ENCODE peak calls at places on chromosome 7, in four cellular contexts. G is choroid plexus epithelial cell, P is hepatocyte, K is astrocyte of the cerebellum. M is an unnamed sample.

GRCh38 chr7:118872568-118872967 is 648.1 kb downstream of the ANKRD7 start:
- DNase-seq in G (no peak), P (peak; percentile 22), K (no peak), M (no peak)

GRCh38 chr7:70132802-70133201 is 534.5 kb downstream of the AUTS2 start:
- DNase-seq in G (no peak), P (no peak), K (no peak), M (no peak)

GRCh38 chr7:92135100-92135429 is 788 bp upstream of the CYP51A1 start:
- DNase-seq in G (peak; percentile 44), P (peak; percentile 49), K (peak; percentile 3), M (no peak)

GRCh38 chr7:87552351-87552750 is 48.3 kb downstream of the ABCB1 start:
- DNase-seq in G (no peak), P (no peak), K (no peak), M (no peak)

GRCh38 chr7:88300401-88300800 is 6.3 kb downstream of the STEAP4 start:
- DNase-seq in G (no peak), P (no peak), K (no peak), M (no peak)

GRCh38 chr7:5528071-5528814 is 104.6 kb upstream of the TNRC18 start:
- DNase-seq in G (peak; percentile 53), P (no peak), K (no peak), M (no peak)

GRCh38 chr7:87475359-87476178 is at the start of gene ABCB4:
- DNase-seq in G (no peak), P (peak; percentile 46), K (no peak), M (no peak)

GRCh38 chr7:95578299-95578855 is 17.9 kb downstream of the PDK4 start:
- DNase-seq in G (peak; percentile 41), P (peak; percentile 7), K (no peak), M (no peak)

GRCh38 chr7:79692015-79692414 is 238.5 kb upstream of the MAGI2 start:
- DNase-seq in G (peak; percentile 85), P (no peak), K (no peak), M (peak; percentile 40)

GRCh38 chr7:2518101-2518500 is 1.5 kb upstream of the LFNG start:
- DNase-seq in G (no peak), P (no peak), K (no peak), M (no peak)

GRCh38 chr7:116451958-116452729 is 47.4 kb upstream of the CAV2 start:
- DNase-seq in G (no peak), P (no peak), K (no peak), M (no peak)

GRCh38 chr7:14851610-14852009 is 50.9 kb downstream of the DGKB start:
- DNase-seq in G (peak; percentile 32), P (no peak), K (no peak), M (no peak)

GRCh38 chr7:97418312-97418711 is 300.8 kb downstream of the SDHAF3 start:
- DNase-seq in G (no peak), P (no peak), K (no peak), M (no peak)

GRCh38 chr7:78587443-78588044 is 789.0 kb downstream of the PHTF2 start:
- DNase-seq in G (peak; percentile 19), P (no peak), K (no peak), M (no peak)

GRCh38 chr7:157011333-157012112 is 1.1 kb upstream of the MNX1 start:
- DNase-seq in G (no peak), P (no peak), K (no peak), M (no peak)

GRCh38 chr7:55534262-55534915 is 37.9 kb downstream of the VOPP1 start:
- DNase-seq in G (peak; percentile 64), P (no peak), K (no peak), M (peak; percentile 56)

GRCh38 chr7:154973381-154973780 is 29.5 kb downstream of the PAXIP1 start:
- DNase-seq in G (no peak), P (no peak), K (no peak), M (no peak)

GRCh38 chr7:114083714-114084113 is 164.9 kb upstream of the PPP1R3A start:
- DNase-seq in G (no peak), P (no peak), K (no peak), M (no peak)

GRCh38 chr7:42198296-42198695 is 38.7 kb downstream of the GLI3 start:
- DNase-seq in G (no peak), P (no peak), K (no peak), M (no peak)

GRCh38 chr7:74454059-74454947 is 597 bp downstream of the GTF2IRD1 start:
- DNase-seq in G (no peak), P (peak; percentile 61), K (no peak), M (no peak)

GRCh38 chr7:121164247-121164646 is 164.6 kb upstream of the WNT16 start:
- DNase-seq in G (no peak), P (no peak), K (no peak), M (no peak)

GRCh38 chr7:17123020-17123419 is 175.4 kb upstream of the AHR start:
- DNase-seq in G (peak; percentile 95), P (no peak), K (peak; percentile 56), M (peak; percentile 82)

GRCh38 chr7:131957338-131958025 is 401.1 kb upstream of the PODXL start:
- DNase-seq in G (no peak), P (no peak), K (no peak), M (no peak)

GRCh38 chr7:19177269-19177668 is 32.0 kb upstream of the FERD3L start:
- DNase-seq in G (no peak), P (no peak), K (no peak), M (peak; percentile 1)

GRCh38 chr7:105880571-105881330 is 4.4 kb upstream of the ATXN7L1 start:
- DNase-seq in G (no peak), P (no peak), K (no peak), M (no peak)

GRCh38 chr7:91940171-91940570 is 491 bp upstream of the AKAP9 start:
- DNase-seq in G (peak; percentile 38), P (peak; percentile 43), K (no peak), M (no peak)

GRCh38 chr7:132806834-132807233 is 230.6 kb upstream of the PLXNA4 start:
- DNase-seq in G (no peak), P (no peak), K (no peak), M (no peak)

DNA sequence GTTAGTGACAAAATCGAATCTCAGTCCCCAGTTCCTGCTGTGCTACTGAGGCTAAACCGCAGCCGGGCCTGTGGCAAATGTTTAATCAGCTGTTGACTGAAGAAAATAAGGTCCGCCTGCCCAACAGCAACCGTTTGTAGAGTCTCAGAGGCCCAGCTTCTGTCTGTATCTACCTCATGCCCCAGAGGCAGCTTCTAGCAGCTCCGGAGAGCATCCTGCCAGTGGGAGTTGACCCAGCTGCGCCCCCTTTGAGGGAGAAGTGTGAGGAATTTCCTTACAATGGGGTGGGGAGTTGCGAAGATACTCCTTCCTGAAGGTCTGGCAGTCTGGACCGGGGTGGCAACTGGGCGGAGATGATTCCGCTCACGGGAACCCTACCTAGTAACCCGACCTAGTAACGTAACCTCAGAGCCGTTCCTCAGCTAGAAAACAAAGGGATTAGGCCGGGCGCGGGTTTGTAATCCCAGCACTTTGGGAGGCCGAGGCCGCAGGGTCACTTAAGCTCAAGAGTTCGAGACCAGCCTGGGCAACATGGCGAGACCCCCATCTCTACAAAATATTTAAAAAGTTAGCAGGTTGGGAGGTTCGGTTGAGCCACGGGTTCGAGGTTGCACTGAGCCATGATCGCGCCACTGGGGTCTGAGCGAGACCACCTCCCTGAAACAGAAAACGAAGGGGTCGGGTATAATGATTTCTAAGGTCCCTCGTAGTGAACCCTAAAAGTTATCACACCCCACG is 846 bp upstream of the ZNF775 start:
- DNase-seq in G (peak; percentile 71), P (peak; percentile 84), K (no peak), M (no peak)
- TF ChIP-seq CTCF in G (peak; percentile 42), P (peak; percentile 21), K (peak; percentile 45), M (peak; percentile 37)

GRCh38 chr7:128831994-128832879 is 2.0 kb downstream of the FLNC start:
- DNase-seq in G (peak; percentile 63), P (peak; percentile 69), K (peak; percentile 23), M (no peak)
- H3K4me3 ChIP-seq in G (peak overlapping the region; percentile 69), P (peak overlapping the region; percentile 66), K (peak overlapping the region; percentile 87), M (peak overlapping the region; percentile 97)

DNA sequence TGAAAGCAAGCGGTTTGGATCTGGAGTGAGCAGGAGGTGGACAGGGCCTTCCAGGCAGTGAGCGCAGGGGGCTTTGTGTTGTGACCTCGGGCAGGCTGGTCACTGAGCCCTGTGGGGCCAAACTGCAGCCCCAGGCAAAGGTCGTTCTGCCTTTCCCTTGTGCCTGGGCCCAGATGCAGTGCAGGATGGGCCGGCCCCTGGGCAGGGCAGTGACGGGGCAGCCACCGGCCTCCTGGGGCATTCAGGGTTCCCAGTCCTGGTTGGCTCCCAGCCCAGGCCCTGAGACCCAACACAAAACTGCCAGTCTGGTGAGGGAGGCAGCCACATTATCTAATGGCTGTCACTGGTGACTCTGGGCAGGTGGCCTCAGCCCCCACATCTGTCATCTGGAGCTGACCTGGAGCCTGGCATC is 7.1 kb downstream of the ARPC1B start:
- DNase-seq in G (no peak), P (no peak), K (no peak), M (no peak)
- TF ChIP-seq CTCF in G (no peak), P (no peak), K (no peak), M (no peak)

GRCh38 chr7:128830231-128831177 is at the start of gene FLNC:
- DNase-seq in G (peak; percentile 71), P (peak; percentile 87), K (no peak), M (no peak)

GRCh38 chr7:128831178-128831993 is 1.2 kb downstream of the FLNC start:
- DNase-seq in G (peak; percentile 66), P (peak; percentile 63), K (peak; percentile 31), M (no peak)

GRCh38 chr7:128827248-128827958 is 2.8 kb upstream of the FLNC start:
- DNase-seq in G (peak; percentile 64), P (peak; percentile 74), K (no peak), M (no peak)

GRCh38 chr7:128827971-128828711 is 2.1 kb upstream of the FLNC start:
- DNase-seq in G (peak; percentile 74), P (peak; percentile 82), K (peak; percentile 42), M (no peak)

GRCh38 chr7:128829391-128830166 is 627 bp upstream of the FLNC start:
- DNase-seq in G (peak; percentile 24), P (peak; percentile 63), K (no peak), M (no peak)
- H3K4me3 ChIP-seq in G (peak overlapping the region; percentile 32), P (no peak overlapping the region), K (peak overlapping the region; percentile 87), M (peak overlapping the region; percentile 26)

DNA sequence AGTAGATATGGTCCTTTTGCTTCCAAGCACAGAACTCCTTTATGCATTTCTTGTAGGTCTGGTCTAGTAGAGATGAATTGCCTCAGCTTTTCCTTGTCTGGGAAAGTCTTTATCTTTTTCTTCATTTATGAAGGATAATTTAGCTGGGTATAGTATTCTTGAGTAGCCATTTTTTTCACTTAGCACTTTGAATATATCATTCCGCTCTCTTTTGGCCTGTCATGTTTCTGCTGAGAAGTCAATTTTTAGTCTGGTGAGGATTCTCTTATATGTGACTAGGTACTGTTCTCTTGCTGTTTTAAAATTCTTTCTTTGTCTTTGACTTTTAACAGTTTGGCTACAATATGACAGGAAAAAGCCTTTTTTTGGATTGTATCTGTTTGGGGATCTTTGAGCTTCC is 68.6 kb upstream of the IMMP2L start:
- DNase-seq in G (no peak), P (no peak), K (no peak), M (no peak)
- TF ChIP-seq CTCF in G (no peak), P (no peak), K (no peak), M (no peak)

DNA sequence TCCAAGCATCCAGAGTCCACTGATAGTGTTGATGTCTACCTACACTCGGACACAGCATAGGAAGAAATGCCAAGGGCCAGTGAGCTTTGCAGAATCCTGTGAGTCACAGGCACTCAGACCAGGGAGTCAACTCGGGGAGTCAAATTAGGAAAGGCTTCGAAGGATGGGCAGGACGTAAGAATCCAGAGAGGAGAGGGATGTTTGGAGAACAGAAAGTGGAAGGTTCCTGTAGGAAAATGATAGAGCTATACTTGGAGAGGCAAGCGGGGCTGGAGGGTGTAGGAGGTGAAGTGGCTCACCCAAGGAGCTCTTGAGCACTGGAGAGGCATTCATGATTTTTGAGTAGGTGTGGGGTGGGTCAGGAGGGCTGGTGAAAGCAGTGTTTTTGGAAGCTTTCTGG is 3.0 kb downstream of the ZYX start:
- DNase-seq in G (peak; percentile 58), P (no peak), K (no peak), M (no peak)
- H3K4me3 ChIP-seq in G (peak overlapping the region; percentile 86), P (no peak overlapping the region), K (peak overlapping the region; percentile 78), M (peak overlapping the region; percentile 85)